ENCODE peak calls at places on chromosomes 12 and 14, in nine cellular contexts. One of them, this sample, is unnamed.
A peak's percentile ranks its signal among the peaks of the same experiment; 100 is the strongest.

GRCh38 chr14:57408037-57408436 is 17.7 kb downstream of the NAA30 start:
- DNase-seq in amniotic stem cell: no peak
- DNase-seq in NCI-H226: no peak
- DNase-seq in psoas muscle: no peak
- DNase-seq in occipital lobe: no peak
- DNase-seq in T-cell: no peak
- DNase-seq in KG1: no peak
- DNase-seq in HEK293T: no peak
- DNase-seq in foreskin keratinocyte: no peak
- DNase-seq in this sample: no peak

GRCh38 chr14:22492601-22493000 is 96.4 kb downstream of the DAD1 start:
- DNase-seq in foreskin keratinocyte: peak; percentile 16
- DNase-seq in KG1: no peak
- DNase-seq in psoas muscle: no peak
- DNase-seq in amniotic stem cell: no peak
- DNase-seq in HEK293T: no peak
- DNase-seq in T-cell: no peak
- DNase-seq in NCI-H226: no peak
- DNase-seq in occipital lobe: no peak
- DNase-seq in this sample: peak; percentile 57

GRCh38 chr12:113247123-113248045 is 26.1 kb downstream of the TPCN1 start:
- DNase-seq in KG1: no peak
- DNase-seq in amniotic stem cell: no peak
- DNase-seq in T-cell: no peak
- DNase-seq in foreskin keratinocyte: no peak
- DNase-seq in NCI-H226: no peak
- DNase-seq in psoas muscle: no peak
- DNase-seq in HEK293T: no peak
- DNase-seq in occipital lobe: no peak
- DNase-seq in this sample: no peak

GRCh38 chr14:54777395-54777794 is 125.2 kb downstream of the GCH1 start:
- DNase-seq in occipital lobe: no peak
- DNase-seq in KG1: no peak
- DNase-seq in NCI-H226: no peak
- DNase-seq in psoas muscle: no peak
- DNase-seq in foreskin keratinocyte: no peak
- DNase-seq in HEK293T: no peak
- DNase-seq in T-cell: no peak
- DNase-seq in amniotic stem cell: no peak
- DNase-seq in this sample: no peak

GRCh38 chr12:25241171-25242020 is 9.3 kb downstream of the KRAS start:
- DNase-seq in psoas muscle: no peak
- DNase-seq in NCI-H226: no peak
- DNase-seq in KG1: peak; percentile 29
- DNase-seq in occipital lobe: no peak
- DNase-seq in HEK293T: peak; percentile 10
- DNase-seq in T-cell: peak; percentile 21
- DNase-seq in foreskin keratinocyte: no peak
- DNase-seq in amniotic stem cell: peak; percentile 62
- DNase-seq in this sample: peak; percentile 21

GRCh38 chr12:46562625-46563228 is 190.2 kb upstream of the SLC38A2 start:
- DNase-seq in psoas muscle: no peak
- DNase-seq in NCI-H226: peak; percentile 76
- DNase-seq in occipital lobe: no peak
- DNase-seq in foreskin keratinocyte: peak; percentile 83
- DNase-seq in T-cell: no peak
- DNase-seq in KG1: no peak
- DNase-seq in HEK293T: no peak
- DNase-seq in amniotic stem cell: peak; percentile 49
- DNase-seq in this sample: no peak

GRCh38 chr14:72892879-72893635 is 844 bp downstream of the DPF3 start:
- DNase-seq in HEK293T: peak; percentile 34
- DNase-seq in amniotic stem cell: no peak
- DNase-seq in psoas muscle: peak; percentile 30
- DNase-seq in T-cell: no peak
- DNase-seq in foreskin keratinocyte: no peak
- DNase-seq in KG1: no peak
- DNase-seq in occipital lobe: peak; percentile 18
- DNase-seq in NCI-H226: no peak
- DNase-seq in this sample: peak; percentile 48

GRCh38 chr14:92553456-92553855 is 39.9 kb downstream of the RIN3 start:
- DNase-seq in T-cell: no peak
- DNase-seq in amniotic stem cell: peak; percentile 66
- DNase-seq in psoas muscle: no peak
- DNase-seq in HEK293T: no peak
- DNase-seq in NCI-H226: peak; percentile 56
- DNase-seq in occipital lobe: no peak
- DNase-seq in KG1: no peak
- DNase-seq in foreskin keratinocyte: no peak
- DNase-seq in this sample: no peak

GRCh38 chr12:69097619-69098368 is 141.6 kb upstream of the CPSF6 start:
- DNase-seq in occipital lobe: no peak
- DNase-seq in NCI-H226: peak; percentile 34
- DNase-seq in HEK293T: no peak
- DNase-seq in T-cell: no peak
- DNase-seq in amniotic stem cell: no peak
- DNase-seq in KG1: no peak
- DNase-seq in foreskin keratinocyte: peak; percentile 32
- DNase-seq in psoas muscle: no peak
- DNase-seq in this sample: no peak

GRCh38 chr12:124411291-124411878 is 116.5 kb downstream of the RFLNA start:
- DNase-seq in NCI-H226: peak; percentile 96
- DNase-seq in T-cell: no peak
- DNase-seq in foreskin keratinocyte: peak; percentile 84
- DNase-seq in HEK293T: no peak
- DNase-seq in occipital lobe: peak; percentile 53
- DNase-seq in amniotic stem cell: peak; percentile 74
- DNase-seq in psoas muscle: peak; percentile 86
- DNase-seq in KG1: no peak
- DNase-seq in this sample: no peak

GRCh38 chr14:92654206-92654901 is 94.1 kb downstream of the LGMN start:
- DNase-seq in NCI-H226: no peak
- DNase-seq in HEK293T: no peak
- DNase-seq in KG1: no peak
- DNase-seq in psoas muscle: no peak
- DNase-seq in foreskin keratinocyte: no peak
- DNase-seq in amniotic stem cell: no peak
- DNase-seq in occipital lobe: no peak
- DNase-seq in T-cell: no peak
- DNase-seq in this sample: no peak

GRCh38 chr12:119328111-119328510 is 6.4 kb upstream of the CCDC60 start:
- DNase-seq in KG1: no peak
- DNase-seq in psoas muscle: no peak
- DNase-seq in occipital lobe: no peak
- DNase-seq in T-cell: no peak
- DNase-seq in foreskin keratinocyte: no peak
- DNase-seq in amniotic stem cell: no peak
- DNase-seq in HEK293T: peak; percentile 57
- DNase-seq in NCI-H226: no peak
- DNase-seq in this sample: no peak

GRCh38 chr12:128425883-128426282 is 158.9 kb downstream of the TMEM132C start:
- DNase-seq in amniotic stem cell: no peak
- DNase-seq in T-cell: no peak
- DNase-seq in foreskin keratinocyte: no peak
- DNase-seq in HEK293T: no peak
- DNase-seq in occipital lobe: no peak
- DNase-seq in KG1: no peak
- DNase-seq in psoas muscle: no peak
- DNase-seq in NCI-H226: no peak
- DNase-seq in this sample: no peak

GRCh38 chr14:88075298-88075981 is 70.5 kb downstream of the GPR65 start:
- DNase-seq in KG1: no peak
- DNase-seq in amniotic stem cell: no peak
- DNase-seq in NCI-H226: no peak
- DNase-seq in foreskin keratinocyte: no peak
- DNase-seq in HEK293T: no peak
- DNase-seq in occipital lobe: no peak
- DNase-seq in psoas muscle: no peak
- DNase-seq in T-cell: no peak
- DNase-seq in this sample: no peak

GRCh38 chr14:73718742-73719251 is 4.6 kb upstream of the PNMA1 start:
- DNase-seq in NCI-H226: no peak
- DNase-seq in T-cell: no peak
- DNase-seq in occipital lobe: peak; percentile 66
- DNase-seq in HEK293T: no peak
- DNase-seq in foreskin keratinocyte: no peak
- DNase-seq in psoas muscle: no peak
- DNase-seq in amniotic stem cell: no peak
- DNase-seq in KG1: no peak
- DNase-seq in this sample: no peak

GRCh38 chr14:54420478-54421116 is 20.6 kb downstream of the CNIH1 start:
- DNase-seq in psoas muscle: no peak
- DNase-seq in KG1: no peak
- DNase-seq in T-cell: no peak
- DNase-seq in HEK293T: peak; percentile 64
- DNase-seq in NCI-H226: no peak
- DNase-seq in amniotic stem cell: no peak
- DNase-seq in foreskin keratinocyte: no peak
- DNase-seq in occipital lobe: peak; percentile 11
- DNase-seq in this sample: no peak

GRCh38 chr14:90495357-90496276 is 98.8 kb downstream of the CALM1 start:
- DNase-seq in occipital lobe: no peak
- DNase-seq in foreskin keratinocyte: peak; percentile 33
- DNase-seq in psoas muscle: no peak
- DNase-seq in T-cell: peak; percentile 36
- DNase-seq in NCI-H226: peak; percentile 29
- DNase-seq in amniotic stem cell: peak; percentile 33
- DNase-seq in KG1: peak; percentile 45
- DNase-seq in HEK293T: peak; percentile 66
- DNase-seq in this sample: peak; percentile 11

GRCh38 chr12:97142737-97143450 is 235.8 kb downstream of the NEDD1 start:
- DNase-seq in psoas muscle: no peak
- DNase-seq in occipital lobe: no peak
- DNase-seq in T-cell: no peak
- DNase-seq in KG1: no peak
- DNase-seq in amniotic stem cell: no peak
- DNase-seq in NCI-H226: no peak
- DNase-seq in HEK293T: no peak
- DNase-seq in foreskin keratinocyte: no peak
- DNase-seq in this sample: no peak

GRCh38 chr14:30443368-30444007 is 115.5 kb upstream of the G2E3 start:
- DNase-seq in HEK293T: peak; percentile 21
- DNase-seq in occipital lobe: no peak
- DNase-seq in T-cell: no peak
- DNase-seq in amniotic stem cell: peak; percentile 6
- DNase-seq in NCI-H226: no peak
- DNase-seq in KG1: no peak
- DNase-seq in foreskin keratinocyte: no peak
- DNase-seq in psoas muscle: no peak
- DNase-seq in this sample: no peak

GRCh38 chr12:20628999-20629398 is 66.1 kb upstream of the SLCO1C1 start:
- DNase-seq in NCI-H226: no peak
- DNase-seq in T-cell: no peak
- DNase-seq in KG1: no peak
- DNase-seq in psoas muscle: no peak
- DNase-seq in foreskin keratinocyte: no peak
- DNase-seq in amniotic stem cell: no peak
- DNase-seq in HEK293T: no peak
- DNase-seq in occipital lobe: no peak
- DNase-seq in this sample: no peak

GRCh38 chr14:33781267-33781666 is 169.6 kb downstream of the EGLN3 start:
- DNase-seq in KG1: no peak
- DNase-seq in foreskin keratinocyte: no peak
- DNase-seq in occipital lobe: no peak
- DNase-seq in T-cell: no peak
- DNase-seq in psoas muscle: no peak
- DNase-seq in NCI-H226: peak; percentile 38
- DNase-seq in amniotic stem cell: no peak
- DNase-seq in HEK293T: no peak
- DNase-seq in this sample: no peak

GRCh38 chr12:14514946-14515345 is 52.7 kb downstream of the PLBD1 start:
- DNase-seq in T-cell: no peak
- DNase-seq in KG1: no peak
- DNase-seq in psoas muscle: no peak
- DNase-seq in foreskin keratinocyte: peak; percentile 79
- DNase-seq in HEK293T: no peak
- DNase-seq in occipital lobe: no peak
- DNase-seq in NCI-H226: no peak
- DNase-seq in amniotic stem cell: no peak
- DNase-seq in this sample: no peak

GRCh38 chr12:49863946-49864816 is 21.3 kb upstream of the BCDIN3D start:
- DNase-seq in foreskin keratinocyte: no peak
- DNase-seq in psoas muscle: no peak
- DNase-seq in T-cell: no peak
- DNase-seq in amniotic stem cell: no peak
- DNase-seq in KG1: no peak
- DNase-seq in HEK293T: no peak
- DNase-seq in occipital lobe: no peak
- DNase-seq in NCI-H226: no peak
- DNase-seq in this sample: no peak

GRCh38 chr12:107656302-107656701 is 29.3 kb upstream of the PWP1 start:
- DNase-seq in KG1: no peak
- DNase-seq in T-cell: no peak
- DNase-seq in amniotic stem cell: no peak
- DNase-seq in HEK293T: no peak
- DNase-seq in occipital lobe: no peak
- DNase-seq in NCI-H226: no peak
- DNase-seq in psoas muscle: no peak
- DNase-seq in foreskin keratinocyte: no peak
- DNase-seq in this sample: no peak

GRCh38 chr12:51970904-51971646 is 19.6 kb downstream of the ACVR1B start:
- DNase-seq in foreskin keratinocyte: peak; percentile 92
- DNase-seq in occipital lobe: no peak
- DNase-seq in KG1: no peak
- DNase-seq in T-cell: no peak
- DNase-seq in amniotic stem cell: no peak
- DNase-seq in NCI-H226: peak; percentile 69
- DNase-seq in psoas muscle: no peak
- DNase-seq in HEK293T: peak; percentile 75
- DNase-seq in this sample: peak; percentile 35

GRCh38 chr12:76531056-76531455 is 28.5 kb downstream of the OSBPL8 start:
- DNase-seq in KG1: no peak
- DNase-seq in foreskin keratinocyte: no peak
- DNase-seq in amniotic stem cell: no peak
- DNase-seq in HEK293T: no peak
- DNase-seq in NCI-H226: no peak
- DNase-seq in psoas muscle: no peak
- DNase-seq in T-cell: no peak
- DNase-seq in occipital lobe: no peak
- DNase-seq in this sample: no peak

GRCh38 chr12:113222730-113223531 is 1.7 kb downstream of the TPCN1 start:
- DNase-seq in T-cell: no peak
- DNase-seq in HEK293T: peak; percentile 31
- DNase-seq in occipital lobe: no peak
- DNase-seq in foreskin keratinocyte: no peak
- DNase-seq in psoas muscle: peak; percentile 66
- DNase-seq in amniotic stem cell: peak; percentile 33
- DNase-seq in NCI-H226: peak; percentile 60
- DNase-seq in KG1: no peak
- DNase-seq in this sample: no peak

GRCh38 chr12:68977909-68978610 is 45.1 kb upstream of the CPM start:
- DNase-seq in amniotic stem cell: no peak
- DNase-seq in HEK293T: no peak
- DNase-seq in NCI-H226: no peak
- DNase-seq in occipital lobe: no peak
- DNase-seq in psoas muscle: no peak
- DNase-seq in T-cell: no peak
- DNase-seq in foreskin keratinocyte: no peak
- DNase-seq in KG1: peak; percentile 39
- DNase-seq in this sample: no peak

GRCh38 chr12:57276935-57277563 is 26.1 kb upstream of the STAC3 start:
- DNase-seq in NCI-H226: no peak
- DNase-seq in foreskin keratinocyte: no peak
- DNase-seq in psoas muscle: no peak
- DNase-seq in HEK293T: peak; percentile 43
- DNase-seq in KG1: no peak
- DNase-seq in T-cell: no peak
- DNase-seq in amniotic stem cell: peak; percentile 7
- DNase-seq in occipital lobe: no peak
- DNase-seq in this sample: no peak

GRCh38 chr14:41960316-41960715 is 353.6 kb downstream of the LRFN5 start:
- DNase-seq in T-cell: no peak
- DNase-seq in amniotic stem cell: no peak
- DNase-seq in occipital lobe: no peak
- DNase-seq in HEK293T: no peak
- DNase-seq in KG1: no peak
- DNase-seq in NCI-H226: peak; percentile 45
- DNase-seq in foreskin keratinocyte: no peak
- DNase-seq in psoas muscle: no peak
- DNase-seq in this sample: no peak

GRCh38 chr14:104882325-104882973 is 17.4 kb downstream of the CEP170B start:
- DNase-seq in HEK293T: no peak
- DNase-seq in amniotic stem cell: no peak
- DNase-seq in occipital lobe: no peak
- DNase-seq in NCI-H226: peak; percentile 79
- DNase-seq in psoas muscle: peak; percentile 8
- DNase-seq in KG1: no peak
- DNase-seq in foreskin keratinocyte: peak; percentile 51
- DNase-seq in T-cell: no peak
- DNase-seq in this sample: no peak